ENCODE peak calls at places on chromosome 22, in seven cellular contexts. K, E, X, D, A, I and M are unnamed samples.

GRCh38 chr22:36323182-36323854 is 64.4 kb downstream of the MYH9 start:
- DNase-seq in D (no peak), A (no peak), I (no peak), X (no peak), K (peak), E (peak), M (no peak)

GRCh38 chr22:39236321-39237275 is 8.2 kb downstream of the PDGFB start:
- DNase-seq in I (peak), K (no peak), D (no peak), X (no peak), A (no peak), E (no peak), M (no peak)

GRCh38 chr22:48957311-48957986 is 870.2 kb downstream of the BRD1 start:
- DNase-seq in K (no peak), X (peak), A (no peak), I (no peak), D (no peak), E (no peak), M (no peak)

GRCh38 chr22:37148031-37148651 is 1.6 kb downstream of the IL2RB start:
- DNase-seq in I (no peak), E (no peak), A (no peak), X (no peak), D (no peak), K (no peak), M (no peak)

GRCh38 chr22:50209893-50210292 is 9.1 kb downstream of the SELENOO start:
- DNase-seq in D (peak), E (peak), X (no peak), A (no peak), I (peak), K (peak), M (no peak)

GRCh38 chr22:38203090-38203810 is 1.5 kb downstream of the MAFF start:
- DNase-seq in X (peak), I (peak), D (peak), K (peak), E (peak), A (no peak), M (no peak)

GRCh38 chr22:41910599-41911291 is 4.1 kb downstream of the SHISA8 start:
- DNase-seq in X (no peak), D (no peak), I (peak), A (no peak), K (no peak), E (no peak), M (no peak)

GRCh38 chr22:17109976-17110375 is 11.2 kb downstream of the TMEM121B start:
- DNase-seq in A (no peak), X (no peak), E (no peak), K (no peak), I (no peak), D (no peak), M (no peak)

GRCh38 chr22:40396882-40397281 is 26.5 kb downstream of the SGSM3 start:
- DNase-seq in K (peak), A (no peak), E (peak), X (peak), I (peak), D (peak), M (peak)

GRCh38 chr22:39545310-39546063 is 12.9 kb upstream of the RPS19BP1 start:
- DNase-seq in K (no peak), A (no peak), X (peak), D (peak), I (peak), E (peak), M (peak)

GRCh38 chr22:50276143-50276542 is 6.0 kb upstream of the MAPK11 start:
- DNase-seq in E (no peak), D (peak), A (no peak), X (peak), K (peak), I (peak), M (no peak)

GRCh38 chr22:48503035-48503625 is 1324.5 kb downstream of the BRD1 start:
- DNase-seq in K (no peak), D (no peak), E (no peak), X (no peak), I (no peak), A (no peak), M (no peak)

GRCh38 chr22:44394246-44395115 is 81.7 kb upstream of the SHISAL1 start:
- DNase-seq in D (no peak), X (peak), A (no peak), K (no peak), E (no peak), I (no peak), M (no peak)

GRCh38 chr22:38504731-38505594 is 1.1 kb downstream of the DDX17 start:
- DNase-seq in A (no peak), K (peak), I (peak), X (no peak), D (peak), E (peak), M (peak)

GRCh38 chr22:27456696-27457503 is 344.7 kb downstream of the MN1 start:
- DNase-seq in I (no peak), K (peak), X (no peak), D (peak), E (peak), A (no peak), M (no peak)

GRCh38 chr22:44828193-44828592 is 75.8 kb downstream of the ARHGAP8 start:
- DNase-seq in A (no peak), X (peak), E (no peak), I (no peak), D (peak), K (no peak), M (no peak)

GRCh38 chr22:32052259-32052658 is 9.2 kb downstream of the SLC5A1 start:
- DNase-seq in A (no peak), E (no peak), X (no peak), K (no peak), I (no peak), D (no peak), M (no peak)

GRCh38 chr22:27370281-27370680 is 431.3 kb downstream of the MN1 start:
- DNase-seq in E (peak), A (no peak), I (no peak), D (peak), X (no peak), K (no peak), M (no peak)

GRCh38 chr22:50656122-50657070 is 16.2 kb upstream of the SHANK3 start:
- DNase-seq in E (peak), A (no peak), X (no peak), I (peak), D (peak), K (peak), M (no peak)

GRCh38 chr22:45009881-45010531 is at the start of gene PHF21B:
- DNase-seq in D (peak), K (peak), E (peak), A (no peak), I (no peak), X (peak), M (peak)

GRCh38 chr22:20583471-20583922 is 76.1 kb downstream of the MED15 start:
- DNase-seq in K (no peak), X (peak), I (no peak), A (no peak), E (no peak), D (peak), M (no peak)

GRCh38 chr22:20585640-20586402 is 78.4 kb downstream of the MED15 start:
- DNase-seq in K (no peak), E (no peak), D (no peak), I (no peak), X (no peak), A (no peak), M (no peak)

GRCh38 chr22:20584872-20585639 is 77.6 kb downstream of the MED15 start:
- DNase-seq in K (no peak), A (no peak), X (no peak), I (no peak), D (no peak), E (no peak), M (no peak)

GRCh38 chr22:20582520-20583361 is 75.3 kb downstream of the MED15 start:
- DNase-seq in D (no peak), X (peak), E (no peak), A (no peak), I (no peak), K (no peak), M (no peak)

DNA sequence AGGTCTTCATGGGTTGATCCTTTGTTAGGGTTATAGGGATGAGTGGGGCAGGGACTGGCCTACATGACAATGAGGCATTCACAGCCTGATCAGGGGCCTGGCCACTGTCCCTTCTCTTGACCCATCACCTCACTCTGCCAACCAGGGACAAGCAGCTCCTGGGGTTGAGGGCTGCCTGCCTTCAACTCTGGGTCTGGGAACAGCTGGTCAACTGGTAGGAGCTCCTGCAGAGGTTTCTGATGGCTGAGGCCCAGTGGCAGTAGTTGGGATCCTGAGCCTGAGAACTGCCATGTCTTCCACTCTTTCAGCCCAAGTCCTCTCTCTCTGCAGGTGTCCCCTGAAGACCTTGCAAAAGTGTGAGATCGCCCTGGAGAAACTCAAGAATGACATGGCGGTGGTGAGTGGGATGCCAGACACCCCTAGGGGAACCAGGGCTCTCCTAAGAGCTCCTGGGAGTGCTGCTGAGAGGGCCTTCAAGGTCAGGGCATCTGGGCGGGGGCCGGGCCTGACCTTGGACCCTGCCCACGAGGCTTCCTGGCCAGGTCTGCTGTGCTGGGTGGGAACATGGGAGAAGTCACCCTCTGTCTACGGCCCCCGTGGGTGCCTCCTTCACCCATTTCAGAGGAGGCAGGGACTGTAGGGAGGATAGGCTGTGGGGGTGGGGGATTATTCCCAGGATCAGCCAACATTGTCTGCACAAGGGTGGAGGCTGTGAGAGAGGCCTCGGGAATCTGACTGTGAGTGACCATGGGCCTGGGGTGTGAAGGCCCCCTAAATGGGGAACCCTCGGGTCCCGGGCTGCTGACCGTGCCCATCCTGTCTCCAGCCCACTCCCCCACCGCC is 76.8 kb downstream of the MED15 start:
- DNase-seq in A (no peak), I (no peak), D (no peak), E (no peak), X (no peak), K (no peak), M (no peak)
- H2BK5ac ChIP-seq in A (no peak), I (no peak), D (no peak), E (no peak), X (no peak), K (no peak), M (no peak)

GRCh38 chr22:46067159-46068111 is 82.9 kb upstream of the PPARA start:
- DNase-seq in I (no peak), D (no peak), X (no peak), A (no peak), E (no peak), K (no peak), M (no peak)
- H2BK5ac ChIP-seq in I (no peak), D (no peak), X (no peak), A (no peak), E (no peak), K (peak), M (no peak)

GRCh38 chr22:24233235-24233634 is 11.6 kb downstream of the GGT5 start:
- DNase-seq in A (no peak), X (no peak), I (no peak), E (no peak), D (no peak), K (no peak), M (no peak)
- H2BK5ac ChIP-seq in A (no peak), X (no peak), I (no peak), E (no peak), D (no peak), K (no peak), M (no peak)

DNA sequence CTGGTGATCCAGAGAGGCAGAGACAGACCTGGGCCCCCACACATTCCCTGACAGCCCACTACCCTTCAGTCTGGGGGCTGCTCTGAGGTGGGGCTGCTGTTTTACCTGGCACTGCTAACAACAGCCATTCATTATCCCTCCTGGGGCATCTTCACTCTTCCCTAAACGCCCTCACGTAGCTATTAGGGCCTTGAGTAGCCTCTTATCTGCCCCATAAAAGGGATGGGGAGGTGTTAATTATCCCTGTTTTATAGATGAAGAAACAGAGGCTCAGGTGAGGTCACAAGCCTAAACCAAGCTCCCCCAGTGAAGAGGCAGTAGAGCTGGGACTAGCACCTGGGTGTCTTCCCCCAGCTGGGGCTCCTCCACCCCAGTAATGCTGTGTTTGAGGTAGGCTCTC is 79.5 kb downstream of the KIAA1671 start:
- DNase-seq in D (no peak), X (no peak), I (no peak), E (no peak), A (no peak), K (no peak), M (no peak)
- H2BK5ac ChIP-seq in D (no peak), X (no peak), I (no peak), E (no peak), A (no peak), K (no peak), M (no peak)